ENCODE peak calls at places on chromosome 16, in seven cellular contexts. One of them, this sample, is unnamed.

GRCh38 chr16:87702325-87702811 is 63.4 kb downstream of the KLHDC4 start:
- DNase-seq in stimulated activated CD4-positive, alpha-beta T cell treated with anti-CD3 and anti-CD28 coated beads, Interleukin-1b, Interleukin-23, amount 100 ng/mL, for 24 hours: peak
- DNase-seq in left cardiac atrium: no peak
- DNase-seq in NCI-H446 treated with DMSO at 0.1 percent for 48 hours: no peak
- DNase-seq in nephron progenitor cell: peak
- DNase-seq in mucosa of gallbladder: no peak
- DNase-seq in NCI-H1105: no peak
- DNase-seq in this sample: peak

GRCh38 chr16:69107311-69107962 is 2.0 kb downstream of the HAS3 start:
- DNase-seq in stimulated activated CD4-positive, alpha-beta T cell treated with anti-CD3 and anti-CD28 coated beads, Interleukin-1b, Interleukin-23, amount 100 ng/mL, for 24 hours: no peak
- DNase-seq in left cardiac atrium: peak
- DNase-seq in NCI-H446 treated with DMSO at 0.1 percent for 48 hours: no peak
- DNase-seq in nephron progenitor cell: peak
- DNase-seq in mucosa of gallbladder: no peak
- DNase-seq in NCI-H1105: no peak
- DNase-seq in this sample: no peak

GRCh38 chr16:48450367-48450766 is 65.2 kb upstream of the SIAH1 start:
- DNase-seq in stimulated activated CD4-positive, alpha-beta T cell treated with anti-CD3 and anti-CD28 coated beads, Interleukin-1b, Interleukin-23, amount 100 ng/mL, for 24 hours: no peak
- DNase-seq in left cardiac atrium: no peak
- DNase-seq in NCI-H446 treated with DMSO at 0.1 percent for 48 hours: no peak
- DNase-seq in nephron progenitor cell: no peak
- DNase-seq in mucosa of gallbladder: no peak
- DNase-seq in NCI-H1105: no peak
- DNase-seq in this sample: no peak

GRCh38 chr16:3640632-3641501 is 13.6 kb upstream of the DNASE1 start:
- DNase-seq in stimulated activated CD4-positive, alpha-beta T cell treated with anti-CD3 and anti-CD28 coated beads, Interleukin-1b, Interleukin-23, amount 100 ng/mL, for 24 hours: no peak
- DNase-seq in left cardiac atrium: no peak
- DNase-seq in NCI-H446 treated with DMSO at 0.1 percent for 48 hours: no peak
- DNase-seq in nephron progenitor cell: no peak
- DNase-seq in mucosa of gallbladder: no peak
- DNase-seq in NCI-H1105: no peak
- DNase-seq in this sample: no peak

GRCh38 chr16:29978564-29979270 is 5.0 kb downstream of the TAOK2 start:
- DNase-seq in stimulated activated CD4-positive, alpha-beta T cell treated with anti-CD3 and anti-CD28 coated beads, Interleukin-1b, Interleukin-23, amount 100 ng/mL, for 24 hours: no peak
- DNase-seq in left cardiac atrium: no peak
- DNase-seq in NCI-H446 treated with DMSO at 0.1 percent for 48 hours: no peak
- DNase-seq in nephron progenitor cell: no peak
- DNase-seq in mucosa of gallbladder: no peak
- DNase-seq in NCI-H1105: no peak
- DNase-seq in this sample: no peak

GRCh38 chr16:50839920-50840729 is 98.2 kb downstream of the CYLD start:
- DNase-seq in stimulated activated CD4-positive, alpha-beta T cell treated with anti-CD3 and anti-CD28 coated beads, Interleukin-1b, Interleukin-23, amount 100 ng/mL, for 24 hours: no peak
- DNase-seq in left cardiac atrium: no peak
- DNase-seq in NCI-H446 treated with DMSO at 0.1 percent for 48 hours: no peak
- DNase-seq in nephron progenitor cell: no peak
- DNase-seq in mucosa of gallbladder: no peak
- DNase-seq in NCI-H1105: no peak
- DNase-seq in this sample: no peak

GRCh38 chr16:19601083-19601976 is 45.8 kb downstream of the VPS35L start:
- DNase-seq in stimulated activated CD4-positive, alpha-beta T cell treated with anti-CD3 and anti-CD28 coated beads, Interleukin-1b, Interleukin-23, amount 100 ng/mL, for 24 hours: no peak
- DNase-seq in left cardiac atrium: no peak
- DNase-seq in NCI-H446 treated with DMSO at 0.1 percent for 48 hours: peak
- DNase-seq in nephron progenitor cell: peak
- DNase-seq in mucosa of gallbladder: no peak
- DNase-seq in NCI-H1105: no peak
- DNase-seq in this sample: no peak

GRCh38 chr16:56933266-56933619 is 1.3 kb downstream of the HERPUD1 start:
- DNase-seq in stimulated activated CD4-positive, alpha-beta T cell treated with anti-CD3 and anti-CD28 coated beads, Interleukin-1b, Interleukin-23, amount 100 ng/mL, for 24 hours: no peak
- DNase-seq in left cardiac atrium: no peak
- DNase-seq in NCI-H446 treated with DMSO at 0.1 percent for 48 hours: no peak
- DNase-seq in nephron progenitor cell: no peak
- DNase-seq in mucosa of gallbladder: no peak
- DNase-seq in NCI-H1105: no peak
- DNase-seq in this sample: no peak

GRCh38 chr16:15536813-15537212 is 102.4 kb downstream of the BMERB1 start:
- DNase-seq in stimulated activated CD4-positive, alpha-beta T cell treated with anti-CD3 and anti-CD28 coated beads, Interleukin-1b, Interleukin-23, amount 100 ng/mL, for 24 hours: no peak
- DNase-seq in left cardiac atrium: no peak
- DNase-seq in NCI-H446 treated with DMSO at 0.1 percent for 48 hours: peak
- DNase-seq in nephron progenitor cell: no peak
- DNase-seq in mucosa of gallbladder: no peak
- DNase-seq in NCI-H1105: no peak
- DNase-seq in this sample: no peak